ENCODE peak calls at places on chromosomes 12 and 14, in four cellular contexts. F is stomach, G is adipocyte, H is T follicular helper cell. A is an unnamed sample.

GRCh38 chr14:26606729-26607128 is 8.9 kb upstream of the NOVA1 start:
- DNase-seq in F (no peak), G (peak), H (no peak), A (no peak)

GRCh38 chr14:80996049-80996901 is 40.9 kb downstream of the TSHR start:
- DNase-seq in F (no peak), G (peak), H (no peak), A (peak)

GRCh38 chr12:130713581-130713991 is 2.5 kb downstream of the RIMBP2 start:
- DNase-seq in F (no peak), G (no peak), H (no peak), A (no peak)

GRCh38 chr12:82660541-82661325 is 26.0 kb upstream of the TMTC2 start:
- DNase-seq in F (no peak), G (no peak), H (no peak), A (no peak)

GRCh38 chr14:100012478-100012925 is 52.7 kb upstream of the EVL start:
- DNase-seq in F (no peak), G (peak), H (no peak), A (no peak)

GRCh38 chr12:104712477-104712876 is 245.6 kb downstream of the SLC41A2 start:
- DNase-seq in F (no peak), G (peak), H (no peak), A (no peak)

GRCh38 chr12:120797677-120798642 is 72.3 kb downstream of the ACADS start:
- DNase-seq in F (no peak), G (no peak), H (no peak), A (no peak)

GRCh38 chr12:96710127-96710745 is 196.8 kb upstream of the NEDD1 start:
- DNase-seq in F (no peak), G (no peak), H (no peak), A (no peak)

GRCh38 chr12:54759751-54760150 is 94.6 kb upstream of the MUCL1 start:
- DNase-seq in F (no peak), G (peak), H (no peak), A (peak)

GRCh38 chr12:18552829-18553228 is 185.0 kb downstream of the PLCZ1 start:
- DNase-seq in F (no peak), G (no peak), H (no peak), A (no peak)

GRCh38 chr14:21206753-21207684 is 51.2 kb upstream of the OR5AU1 start:
- DNase-seq in F (no peak), G (no peak), H (no peak), A (no peak)

GRCh38 chr14:97602438-97603117 is 805.4 kb downstream of the VRK1 start:
- DNase-seq in F (no peak), G (no peak), H (peak), A (no peak)

GRCh38 chr12:9649532-9649940 is 20.0 kb upstream of the CLEC2D start:
- DNase-seq in F (no peak), G (peak), H (no peak), A (no peak)

GRCh38 chr14:100096656-100097055 is 31.4 kb downstream of the EVL start:
- DNase-seq in F (no peak), G (peak), H (no peak), A (no peak)

GRCh38 chr12:68007466-68007865 is 18.2 kb downstream of the IFNG-AS1 start:
- DNase-seq in F (no peak), G (peak), H (no peak), A (no peak)

GRCh38 chr14:26204954-26205479 is 392.8 kb downstream of the NOVA1 start:
- DNase-seq in F (peak), G (no peak), H (no peak), A (no peak)

GRCh38 chr14:55519473-55520080 is 60.4 kb upstream of the KTN1 start:
- DNase-seq in F (no peak), G (no peak), H (no peak), A (no peak)

GRCh38 chr12:12562016-12562483 is 613 bp downstream of the DUSP16 start:
- DNase-seq in F (no peak), G (peak), H (peak), A (no peak)

A was measured in non-pigmented ciliary epithelial cell.